ENCODE peak calls at places on chromosome 2, in eight cellular contexts. J is brain microvascular endothelial cell, D is upper lobe of left lung, R is choroid plexus epithelial cell, F is cardiac muscle cell, V is WTC11, N is kidney epithelial cell, T is fibroblast of lung. S is an unnamed sample.

GRCh38 chr2:127134235-127134634 is 27.3 kb upstream of the BIN1 start:
- DNase-seq in V (no peak), T (no peak), D (no peak), R (no peak), N (no peak), F (no peak), J (no peak), S (no peak)

GRCh38 chr2:130762031-130762909 is 6.9 kb downstream of the AMER3 start:
- DNase-seq in D (peak; percentile 73), F (no peak), V (no peak), T (no peak), R (no peak), N (no peak), J (no peak), S (no peak)

GRCh38 chr2:232502901-232503791 is 15.5 kb upstream of the ECEL1 start:
- DNase-seq in D (peak; percentile 85), F (peak; percentile 48), T (peak; percentile 38), V (peak; percentile 67), J (peak; percentile 14), N (no peak), R (peak; percentile 14), S (no peak)

GRCh38 chr2:108267117-108267516 is 21.6 kb upstream of the SULT1C2 start:
- DNase-seq in T (peak; percentile 67), V (no peak), N (peak; percentile 56), R (peak; percentile 85), D (no peak), J (peak; percentile 66), F (no peak), S (peak; percentile 72)

GRCh38 chr2:208315081-208315788 is 49.2 kb downstream of the PIKFYVE start:
- DNase-seq in F (no peak), N (no peak), D (no peak), J (peak; percentile 59), V (no peak), T (peak; percentile 11), R (peak; percentile 63), S (no peak)

GRCh38 chr2:10883066-10883465 is 28.7 kb upstream of the KCNF1 start:
- DNase-seq in N (no peak), J (no peak), D (no peak), R (no peak), V (no peak), T (no peak), F (no peak), S (no peak)

GRCh38 chr2:10759151-10759714 is 37.8 kb downstream of the ATP6V1C2 start:
- DNase-seq in V (no peak), J (no peak), D (no peak), F (no peak), T (no peak), R (no peak), N (no peak), S (no peak)

GRCh38 chr2:2717406-2717805 is 386.3 kb upstream of the MYT1L start:
- DNase-seq in T (no peak), V (no peak), D (no peak), F (no peak), R (no peak), N (no peak), J (no peak), S (no peak)

GRCh38 chr2:95325590-95326432 is 28.7 kb downstream of the KCNIP3 start:
- DNase-seq in J (no peak), R (no peak), V (no peak), N (no peak), T (no peak), D (no peak), F (no peak), S (no peak)

GRCh38 chr2:63740020-63740419 is 101.7 kb upstream of the UGP2 start:
- DNase-seq in F (no peak), T (no peak), D (no peak), R (no peak), V (no peak), J (no peak), N (no peak), S (no peak)

GRCh38 chr2:88603146-88603545 is 24.1 kb downstream of the EIF2AK3 start:
- DNase-seq in J (peak; percentile 34), N (no peak), V (no peak), R (peak; percentile 31), T (peak; percentile 79), F (no peak), D (no peak), S (no peak)

GRCh38 chr2:240250150-240250984 is 109.9 kb upstream of the OTOS start:
- DNase-seq in N (no peak), V (no peak), D (no peak), J (no peak), F (no peak), T (no peak), R (no peak), S (no peak)

GRCh38 chr2:119478188-119479065 is 45.9 kb downstream of the SCTR start:
- DNase-seq in J (no peak), T (no peak), F (no peak), V (no peak), R (no peak), D (peak; percentile 20), N (no peak), S (no peak)

GRCh38 chr2:207676827-207677354 is 34.5 kb upstream of the CCNYL1 start:
- DNase-seq in N (peak; percentile 70), R (peak; percentile 91), F (no peak), D (no peak), T (peak; percentile 92), J (peak; percentile 84), V (no peak), S (peak; percentile 76)

GRCh38 chr2:220556658-220557057 is 929.2 kb downstream of the SLC4A3 start:
- DNase-seq in T (peak; percentile 88), N (peak; percentile 43), R (peak; percentile 70), D (no peak), F (no peak), V (no peak), J (peak; percentile 71), S (peak; percentile 23)

GRCh38 chr2:85130407-85130806 is 2.8 kb upstream of the TCF7L1 start:
- DNase-seq in T (no peak), F (no peak), R (no peak), V (no peak), D (no peak), J (no peak), N (no peak), S (no peak)

GRCh38 chr2:85132834-85133637 is at the start of gene TCF7L1:
- DNase-seq in F (peak; percentile 94), D (peak; percentile 96), J (peak; percentile 69), T (peak; percentile 91), R (peak; percentile 76), V (peak; percentile 93), N (no peak), S (no peak)

GRCh38 chr2:85132392-85132791 is 800 bp upstream of the TCF7L1 start:
- DNase-seq in T (peak; percentile 58), R (no peak), V (peak; percentile 32), F (no peak), J (no peak), N (no peak), D (peak; percentile 71), S (no peak)

GRCh38 chr2:85129861-85130260 is 3.3 kb upstream of the TCF7L1 start:
- DNase-seq in N (no peak), J (no peak), T (no peak), F (no peak), R (no peak), V (no peak), D (no peak), S (no peak)

DNA sequence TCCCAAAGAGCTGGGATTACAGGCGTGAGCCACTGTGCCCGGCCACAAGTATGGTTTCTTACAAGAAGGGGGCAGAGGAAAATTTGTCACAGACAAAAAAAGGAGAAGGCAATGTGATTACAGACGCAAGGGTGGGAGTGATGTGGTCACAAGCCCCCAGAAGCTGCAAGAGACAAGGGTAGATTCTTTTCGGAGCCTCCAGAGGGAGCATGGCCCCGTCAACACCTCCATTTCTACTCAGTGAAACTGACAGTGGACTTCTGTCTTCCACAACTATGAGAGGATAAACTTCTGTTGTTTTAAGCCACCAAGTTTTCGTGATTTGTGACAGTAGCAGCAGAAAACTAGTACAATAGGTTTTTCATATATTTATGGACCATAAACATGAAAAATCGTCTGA is 2.1 kb upstream of the TCF7L1 start:
- DNase-seq in T (peak; percentile 35), V (peak; percentile 46), F (peak; percentile 53), N (no peak), J (no peak), R (peak; percentile 59), D (no peak), S (no peak)
- TF ChIP-seq CTCF in T (peak; percentile 69), V (no peak), F (peak; percentile 51), N (peak; percentile 63), J (peak; percentile 78), R (peak; percentile 70), D (no peak), S (peak; percentile 49)

DNA sequence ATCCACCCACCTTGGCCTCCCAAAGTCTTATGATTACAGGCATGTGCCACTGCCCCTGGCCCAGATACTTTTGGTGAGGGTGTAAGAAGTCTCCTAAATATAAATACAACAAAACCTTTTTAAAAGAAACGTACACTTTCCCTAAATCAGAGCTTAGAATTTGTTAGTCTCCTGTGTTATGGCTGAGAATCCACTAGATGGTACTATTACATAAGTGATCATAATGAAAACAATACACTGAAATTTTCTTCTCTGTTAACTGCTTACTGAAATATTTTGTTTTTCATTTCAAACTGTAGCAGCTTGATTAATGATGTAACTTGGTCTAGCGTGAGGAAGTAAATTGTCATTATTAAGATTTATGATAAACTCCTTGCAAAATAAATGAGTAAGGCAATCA is 74.8 kb upstream of the FAM98A start:
- DNase-seq in D (no peak), R (peak; percentile 44), F (no peak), J (no peak), V (no peak), T (peak; percentile 14), N (no peak), S (no peak)
- TF ChIP-seq CTCF in D (no peak), R (peak; percentile 28), F (no peak), J (peak; percentile 19), V (no peak), T (no peak), N (peak; percentile 25), S (peak; percentile 51)

DNA sequence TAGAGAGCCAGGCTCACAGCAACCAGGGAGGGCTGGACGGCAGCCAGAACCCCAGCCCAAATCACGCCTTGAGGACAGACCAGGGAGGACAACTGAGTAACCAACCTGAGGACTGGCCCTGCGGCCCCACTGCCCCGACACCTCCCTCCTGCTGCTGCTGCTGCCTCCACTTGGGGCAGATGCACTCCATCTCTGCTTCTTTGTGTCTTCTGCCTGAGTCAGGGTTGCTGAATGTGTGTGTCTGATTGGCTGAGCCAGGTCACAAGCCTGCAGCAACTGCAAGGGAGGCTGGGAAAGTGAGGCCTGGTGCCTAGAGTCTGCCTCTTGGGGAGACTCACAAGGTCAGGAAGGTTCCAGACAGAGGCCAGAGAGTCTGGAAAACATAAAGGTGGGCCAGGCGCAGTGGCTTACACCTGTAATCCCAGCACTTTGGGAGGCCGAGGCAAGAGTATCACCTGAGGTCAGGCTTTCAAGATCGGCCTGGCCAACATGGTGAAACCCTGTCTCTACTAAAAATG is 83.4 kb downstream of the ZFP36L2 start:
- DNase-seq in D (no peak), R (peak; percentile 28), N (no peak), T (no peak), V (no peak), J (no peak), F (no peak), S (no peak)
- TF ChIP-seq CTCF in D (no peak), R (peak; percentile 22), N (no peak), T (no peak), V (no peak), J (peak; percentile 24), F (no peak), S (peak; percentile 15)

DNA sequence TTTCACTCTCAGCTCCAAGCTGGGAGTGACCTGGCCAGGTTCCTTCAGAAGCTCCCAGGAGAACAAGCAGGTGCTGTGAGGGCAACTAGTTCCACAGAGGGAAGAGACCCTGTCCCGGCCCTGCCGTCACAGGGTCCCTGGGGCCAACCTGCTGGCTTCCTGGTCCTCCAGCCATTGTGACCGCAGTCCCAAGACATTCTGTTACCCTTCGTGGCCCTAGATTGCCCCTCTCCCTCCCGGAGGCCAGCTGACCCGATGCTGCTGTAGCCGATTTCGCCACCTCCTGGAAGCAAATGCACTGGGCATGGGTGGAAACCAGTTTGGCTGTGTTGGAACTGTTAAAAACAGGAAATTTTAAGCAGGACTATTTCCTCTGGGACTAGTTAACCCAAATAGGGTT is 55.4 kb downstream of the EPAS1 start:
- DNase-seq in V (no peak), T (no peak), D (peak; percentile 64), J (no peak), N (no peak), F (no peak), R (no peak), S (no peak)
- TF ChIP-seq CTCF in V (no peak), T (no peak), D (no peak), J (peak; percentile 41), N (no peak), F (peak; percentile 23), R (peak; percentile 32), S (peak; percentile 18)